ENCODE peak calls at places on chromosomes 3 and 15, in seven cellular contexts. K is GM23248, C is psoas muscle, N is AG04449, J is small intestine, G is Peyer's patch, Y is stomach. I is an unnamed sample.
A peak's percentile ranks its signal among the peaks of the same experiment; 100 is the strongest.

GRCh38 chr3:101288294-101288693 is 32.1 kb downstream of the IMPG2 start:
- DNase-seq in K (no peak), C (no peak), N (no peak), J (no peak), G (no peak), Y (no peak), I (no peak)

GRCh38 chr3:97935842-97936241 is 36.4 kb downstream of the RIOX2 start:
- DNase-seq in K (no peak), C (no peak), N (no peak), J (no peak), G (no peak), Y (no peak), I (no peak)

GRCh38 chr15:61037031-61037430 is 192.1 kb downstream of the RORA start:
- DNase-seq in K (peak; percentile 55), C (no peak), N (no peak), J (no peak), G (no peak), Y (no peak), I (no peak)

GRCh38 chr3:129794319-129795201 is 99.0 kb downstream of the TMCC1 start:
- DNase-seq in K (peak; percentile 53), C (no peak), N (no peak), J (peak; percentile 70), G (no peak), Y (peak; percentile 58), I (peak; percentile 30)

GRCh38 chr3:197753263-197753662 is 3.6 kb downstream of the FYTTD1 start:
- DNase-seq in K (peak; percentile 40), C (no peak), N (no peak), J (no peak), G (no peak), Y (no peak), I (no peak)

GRCh38 chr3:114519415-114519814 is 225.6 kb downstream of the TIGIT start:
- DNase-seq in K (peak; percentile 81), C (peak; percentile 23), N (no peak), J (peak; percentile 26), G (no peak), Y (no peak), I (no peak)

GRCh38 chr3:39288300-39288808 is 8.5 kb upstream of the CX3CR1 start:
- DNase-seq in K (peak; percentile 80), C (peak; percentile 72), N (no peak), J (peak; percentile 80), G (peak; percentile 92), Y (peak; percentile 85), I (peak; percentile 70)

GRCh38 chr3:123521179-123521969 is 63.5 kb downstream of the HACD2 start:
- DNase-seq in K (no peak), C (no peak), N (peak; percentile 2), J (peak; percentile 51), G (no peak), Y (no peak), I (no peak)

GRCh38 chr3:107525101-107525953 is 2.6 kb downstream of the BBX start:
- DNase-seq in K (peak; percentile 67), C (peak; percentile 51), N (no peak), J (peak; percentile 33), G (peak; percentile 24), Y (peak; percentile 27), I (peak; percentile 89)

GRCh38 chr3:2420919-2421318 is 322.3 kb downstream of the CNTN4 start:
- DNase-seq in K (no peak), C (no peak), N (no peak), J (no peak), G (no peak), Y (no peak), I (no peak)

GRCh38 chr3:40887012-40887411 is 312.3 kb upstream of the CTNNB1 start:
- DNase-seq in K (no peak), C (no peak), N (no peak), J (peak; percentile 37), G (no peak), Y (no peak), I (peak; percentile 15)

GRCh38 chr3:49476563-49476962 is 6.5 kb downstream of the DAG1 start:
- DNase-seq in K (peak; percentile 56), C (no peak), N (no peak), J (no peak), G (no peak), Y (no peak), I (no peak)

GRCh38 chr3:129323651-129324294 is 45.1 kb downstream of the HMCES start:
- DNase-seq in K (peak; percentile 31), C (no peak), N (no peak), J (no peak), G (peak; percentile 39), Y (no peak), I (no peak)

GRCh38 chr15:55420171-55420871 is 12.0 kb downstream of the PIERCE2 start:
- DNase-seq in K (no peak), C (no peak), N (no peak), J (no peak), G (no peak), Y (no peak), I (no peak)

GRCh38 chr15:83565553-83566159 is 88.3 kb upstream of the ADAMTSL3 start:
- DNase-seq in K (peak; percentile 55), C (no peak), N (no peak), J (peak; percentile 27), G (no peak), Y (no peak), I (no peak)

GRCh38 chr15:93087825-93088199 is 1.2 kb downstream of the RGMA start:
- DNase-seq in K (peak; percentile 61), C (peak; percentile 68), N (no peak), J (peak; percentile 52), G (peak; percentile 21), Y (peak; percentile 70), I (peak; percentile 85)

GRCh38 chr3:129502641-129503386 is 25.6 kb upstream of the RHO start:
- DNase-seq in K (no peak), C (no peak), N (no peak), J (no peak), G (no peak), Y (no peak), I (no peak)

GRCh38 chr15:42194502-42194901 is 13.6 kb downstream of the VPS39 start:
- DNase-seq in K (peak; percentile 32), C (no peak), N (no peak), J (no peak), G (no peak), Y (no peak), I (no peak)

GRCh38 chr15:48388017-48388936 is 57.0 kb downstream of the DUT start:
- DNase-seq in K (peak; percentile 62), C (no peak), N (no peak), J (no peak), G (no peak), Y (no peak), I (no peak)

GRCh38 chr3:42314411-42314810 is 48.4 kb upstream of the CCK start:
- DNase-seq in K (no peak), C (no peak), N (no peak), J (no peak), G (no peak), Y (no peak), I (no peak)

GRCh38 chr3:189632238-189632637 is 1.0 kb downstream of the TP63 start:
- DNase-seq in K (no peak), C (no peak), N (no peak), J (no peak), G (no peak), Y (no peak), I (no peak)
- H3K4me3 ChIP-seq in K (no peak overlapping the region), C (peak overlapping the region; percentile 72), N (no peak overlapping the region), J (no peak overlapping the region), G (no peak overlapping the region), Y (no peak overlapping the region), I (no peak overlapping the region)

DNA sequence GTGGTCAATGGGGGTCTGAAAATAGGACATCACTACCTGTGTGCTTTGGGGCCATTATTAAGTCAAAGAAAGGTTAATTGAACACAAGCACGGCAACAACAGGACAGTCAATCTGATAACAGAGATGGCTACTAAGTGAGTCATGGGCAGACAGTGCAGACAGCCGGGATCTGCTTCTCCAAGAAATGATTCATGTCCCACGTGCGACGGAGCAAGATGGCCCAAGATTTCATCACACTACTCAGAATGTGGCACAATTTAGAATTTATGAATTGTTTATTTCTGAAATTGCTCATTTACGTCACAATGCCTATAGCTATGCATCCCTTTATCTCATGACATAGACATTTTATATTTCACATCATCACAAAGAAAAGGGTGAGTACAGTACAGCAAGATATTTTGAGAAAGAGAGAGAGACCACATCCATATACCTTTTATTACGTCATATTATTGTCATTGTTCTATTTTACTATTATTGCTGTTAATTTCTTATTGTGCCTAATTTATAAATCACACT is 770.6 kb upstream of the NR2F2 start:
- DNase-seq in K (peak; percentile 94), C (no peak), N (peak; percentile 65), J (no peak), G (no peak), Y (no peak), I (peak; percentile 83)
- H3K4me3 ChIP-seq in K (no peak overlapping the region), C (no peak overlapping the region), N (no peak overlapping the region), J (no peak overlapping the region), G (no peak overlapping the region), Y (no peak overlapping the region), I (no peak overlapping the region)

DNA sequence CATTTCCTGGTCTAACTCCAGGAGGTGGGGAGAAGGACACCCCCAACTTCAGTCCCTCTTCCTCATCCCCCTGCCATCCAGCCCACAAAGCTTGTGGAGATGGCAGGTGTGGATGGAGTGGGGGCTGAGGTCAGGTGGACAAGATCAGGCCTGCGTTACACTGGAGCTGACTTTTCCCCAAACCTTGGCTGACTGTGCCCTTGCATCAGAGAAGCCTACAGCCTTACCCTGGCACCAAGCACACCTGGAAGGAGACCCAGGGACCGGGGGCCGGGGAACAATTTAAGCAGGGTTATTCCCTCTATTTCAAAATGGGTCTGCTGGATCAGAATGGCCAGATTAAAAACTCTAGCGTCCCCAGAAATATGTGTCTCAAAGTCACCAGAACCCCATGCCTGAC is 14.4 kb downstream of the TNK2 start:
- DNase-seq in K (no peak), C (no peak), N (no peak), J (no peak), G (no peak), Y (no peak), I (no peak)
- H3K4me3 ChIP-seq in K (peak overlapping the region; percentile 73), C (peak overlapping the region; percentile 82), N (no peak overlapping the region), J (no peak overlapping the region), G (no peak overlapping the region), Y (no peak overlapping the region), I (no peak overlapping the region)

GRCh38 chr3:48233542-48233941 is 7.4 kb upstream of the ZNF589 start:
- DNase-seq in K (no peak), C (no peak), N (no peak), J (no peak), G (no peak), Y (no peak), I (no peak)
- H3K4me3 ChIP-seq in K (no peak overlapping the region), C (no peak overlapping the region), N (no peak overlapping the region), J (no peak overlapping the region), G (no peak overlapping the region), Y (no peak overlapping the region), I (no peak overlapping the region)

I was measured in lower leg skin.